ENCODE peak calls at places on chromosome 11, in nine cellular contexts. One of them, this sample, is unnamed.

GRCh38 chr11:126303623-126304456 is at the start of gene DCPS:
- DNase-seq in epithelial cell of prostate: peak; percentile 52
- DNase-seq in cardiac muscle cell: peak; percentile 92
- DNase-seq in GF-D8: peak; percentile 96
- DNase-seq in LoVo: peak; percentile 91
- DNase-seq in posterior cingulate gyrus: peak; percentile 87
- DNase-seq in HFFc6: peak; percentile 81
- DNase-seq in small intestine: peak; percentile 85
- DNase-seq in B cell: peak; percentile 83
- DNase-seq in this sample: peak; percentile 94

GRCh38 chr11:77115956-77116355 is 12.1 kb upstream of the MYO7A start:
- DNase-seq in B cell: no peak
- DNase-seq in epithelial cell of prostate: no peak
- DNase-seq in cardiac muscle cell: no peak
- DNase-seq in LoVo: no peak
- DNase-seq in HFFc6: no peak
- DNase-seq in GF-D8: no peak
- DNase-seq in small intestine: no peak
- DNase-seq in posterior cingulate gyrus: no peak
- DNase-seq in this sample: no peak

GRCh38 chr11:103581680-103582265 is 454.7 kb upstream of the DDI1 start:
- DNase-seq in cardiac muscle cell: no peak
- DNase-seq in small intestine: no peak
- DNase-seq in GF-D8: no peak
- DNase-seq in B cell: no peak
- DNase-seq in epithelial cell of prostate: no peak
- DNase-seq in HFFc6: no peak
- DNase-seq in LoVo: no peak
- DNase-seq in posterior cingulate gyrus: no peak
- DNase-seq in this sample: no peak

GRCh38 chr11:35292290-35292689 is 127.1 kb downstream of the SLC1A2 start:
- DNase-seq in small intestine: no peak
- DNase-seq in cardiac muscle cell: no peak
- DNase-seq in GF-D8: no peak
- DNase-seq in B cell: no peak
- DNase-seq in HFFc6: no peak
- DNase-seq in epithelial cell of prostate: no peak
- DNase-seq in posterior cingulate gyrus: no peak
- DNase-seq in LoVo: no peak
- DNase-seq in this sample: no peak

GRCh38 chr11:2744166-2744565 is 44.4 kb upstream of the KCNQ1OT1 start:
- DNase-seq in LoVo: no peak
- DNase-seq in HFFc6: no peak
- DNase-seq in epithelial cell of prostate: no peak
- DNase-seq in cardiac muscle cell: no peak
- DNase-seq in GF-D8: no peak
- DNase-seq in B cell: peak; percentile 37
- DNase-seq in small intestine: no peak
- DNase-seq in posterior cingulate gyrus: no peak
- DNase-seq in this sample: no peak

GRCh38 chr11:62105611-62106245 is 18.1 kb upstream of the INCENP start:
- DNase-seq in GF-D8: no peak
- DNase-seq in epithelial cell of prostate: no peak
- DNase-seq in LoVo: no peak
- DNase-seq in small intestine: no peak
- DNase-seq in cardiac muscle cell: no peak
- DNase-seq in B cell: no peak
- DNase-seq in posterior cingulate gyrus: no peak
- DNase-seq in HFFc6: peak; percentile 32
- DNase-seq in this sample: no peak

GRCh38 chr11:22304337-22304961 is 33.7 kb upstream of the SLC17A6 start:
- DNase-seq in posterior cingulate gyrus: no peak
- DNase-seq in GF-D8: no peak
- DNase-seq in cardiac muscle cell: peak; percentile 62
- DNase-seq in small intestine: peak; percentile 42
- DNase-seq in LoVo: peak; percentile 63
- DNase-seq in HFFc6: peak; percentile 4
- DNase-seq in B cell: no peak
- DNase-seq in epithelial cell of prostate: no peak
- DNase-seq in this sample: peak; percentile 46

GRCh38 chr11:122069946-122070345 is 46.1 kb downstream of the BLID start:
- DNase-seq in cardiac muscle cell: peak; percentile 59
- DNase-seq in posterior cingulate gyrus: peak; percentile 47
- DNase-seq in small intestine: no peak
- DNase-seq in HFFc6: peak; percentile 79
- DNase-seq in epithelial cell of prostate: no peak
- DNase-seq in LoVo: no peak
- DNase-seq in B cell: no peak
- DNase-seq in GF-D8: no peak
- DNase-seq in this sample: peak; percentile 97

GRCh38 chr11:69913591-69914285 is 94.5 kb upstream of the FGF3 start:
- DNase-seq in B cell: no peak
- DNase-seq in HFFc6: no peak
- DNase-seq in posterior cingulate gyrus: no peak
- DNase-seq in epithelial cell of prostate: no peak
- DNase-seq in small intestine: no peak
- DNase-seq in LoVo: no peak
- DNase-seq in cardiac muscle cell: no peak
- DNase-seq in GF-D8: no peak
- DNase-seq in this sample: no peak